ENCODE peak calls at places on chromosomes 7 and 10, in five cellular contexts. G is PC-9, W is cardiac fibroblast, B is A549, X is left lung. Q is an unnamed sample.

GRCh38 chr7:74429153-74429747 is 24.5 kb upstream of the GTF2IRD1 start:
- DNase-seq in W (peak; percentile 66), B (peak; percentile 64), X (no peak), G (no peak), Q (peak; percentile 51)

GRCh38 chr10:51095444-51095843 is 21.2 kb downstream of the PRKG1 start:
- DNase-seq in B (no peak), G (no peak), X (no peak), W (no peak), Q (no peak)

GRCh38 chr7:75842836-75843446 is 29.3 kb upstream of the CCL24 start:
- DNase-seq in X (no peak), B (peak; percentile 72), W (peak; percentile 96), G (peak; percentile 92), Q (peak; percentile 88)

GRCh38 chr10:110533149-110533548 is 34.3 kb upstream of the SMC3 start:
- DNase-seq in G (no peak), B (no peak), X (no peak), W (no peak), Q (peak; percentile 39)

GRCh38 chr10:132516771-132517725 is 20.5 kb upstream of the INPP5A start:
- DNase-seq in W (peak; percentile 90), B (peak; percentile 81), G (peak; percentile 79), X (peak; percentile 91), Q (peak; percentile 98)

GRCh38 chr10:87702973-87703294 is 43.3 kb downstream of the PAPSS2 start:
- DNase-seq in G (no peak), X (no peak), B (no peak), W (no peak), Q (no peak)

GRCh38 chr7:107948645-107949442 is 54.1 kb downstream of the LAMB1 start:
- DNase-seq in G (peak; percentile 94), X (no peak), W (peak; percentile 92), B (peak; percentile 76), Q (peak; percentile 93)

GRCh38 chr10:89466599-89467035 is 52.2 kb downstream of the IFIT5 start:
- DNase-seq in W (peak; percentile 66), B (peak; percentile 53), G (peak; percentile 91), X (no peak), Q (peak; percentile 40)

GRCh38 chr10:7622969-7623368 is 43.8 kb downstream of the ITIH5 start:
- DNase-seq in G (no peak), B (no peak), W (peak; percentile 12), X (no peak), Q (no peak)

DNA sequence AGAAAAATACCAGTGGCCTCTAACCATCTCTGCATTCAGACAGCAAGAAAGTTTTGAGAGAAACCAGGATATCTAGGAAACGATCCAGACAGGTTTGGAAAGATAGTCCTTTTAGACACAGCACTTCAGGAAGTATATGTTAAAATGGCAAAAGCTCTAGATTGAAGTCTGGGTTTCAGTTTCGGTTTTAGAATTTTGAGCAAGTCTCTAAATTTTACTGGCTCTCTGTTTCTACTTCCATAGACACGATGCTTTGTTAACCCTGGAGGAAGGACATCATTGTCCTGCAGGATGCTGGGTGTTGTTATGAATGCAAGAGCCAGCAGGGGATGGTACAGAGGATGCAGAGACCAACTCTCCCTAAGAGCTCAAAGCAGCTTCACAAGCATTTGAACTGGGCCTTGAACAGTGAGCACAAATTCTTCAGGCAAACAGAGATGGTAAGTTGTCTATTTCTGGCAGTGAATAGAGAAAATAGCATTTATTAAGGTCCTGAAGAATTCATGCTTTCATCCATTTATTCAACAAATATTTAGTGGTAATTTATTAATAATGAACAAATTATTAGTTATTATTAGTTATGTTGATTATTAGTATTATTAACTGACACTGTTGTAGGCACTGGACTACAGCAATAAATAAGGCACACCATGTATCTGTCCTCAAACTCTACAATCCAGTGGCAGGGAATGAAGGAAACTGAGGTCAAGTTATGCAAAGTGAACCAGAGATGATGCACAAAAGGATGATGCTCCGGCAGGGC is 152.7 kb upstream of the NRP1 start:
- DNase-seq in G (no peak), B (peak; percentile 44), X (no peak), W (peak; percentile 33), Q (no peak)
- H3K4me3 ChIP-seq in G (no peak overlapping the region), B (no peak overlapping the region), X (no peak overlapping the region), W (no peak overlapping the region), Q (no peak overlapping the region)

DNA sequence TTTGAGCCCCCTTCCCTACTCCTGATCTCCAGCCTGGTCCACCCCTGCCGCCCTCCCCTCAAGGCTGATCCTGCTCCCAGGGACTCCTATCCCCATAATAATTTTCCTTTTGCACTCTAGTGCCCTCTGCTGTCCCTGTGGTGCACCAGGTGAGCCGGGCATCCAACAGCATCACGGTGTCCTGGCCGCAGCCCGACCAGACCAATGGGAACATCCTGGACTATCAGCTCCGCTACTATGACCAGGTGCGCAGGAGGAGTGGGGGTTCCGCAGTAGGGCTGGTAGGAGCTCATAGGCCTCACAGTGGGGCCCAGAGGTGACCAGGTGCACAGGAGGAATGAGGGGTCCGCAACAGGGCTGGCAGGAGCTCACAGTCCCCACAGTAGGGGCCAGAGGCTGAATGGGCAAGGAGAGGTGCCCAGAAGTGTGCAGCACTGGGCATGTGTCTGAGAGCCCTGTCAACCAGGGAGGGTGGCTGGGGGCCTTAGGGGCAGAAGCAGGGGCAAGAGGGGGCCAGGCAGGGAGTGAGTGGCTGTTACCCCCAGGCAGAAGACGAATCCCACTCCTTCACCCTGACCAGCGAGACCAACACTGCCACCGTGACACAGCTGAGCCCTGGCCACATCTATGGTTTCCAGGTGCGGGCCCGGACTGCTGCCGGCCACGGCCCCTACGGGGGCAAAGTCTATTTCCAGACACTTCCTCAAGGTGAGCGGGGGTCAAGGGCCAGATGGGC is 11.7 kb downstream of the EPHB6 start:
- DNase-seq in B (peak; percentile 32), G (peak; percentile 36), X (no peak), W (peak; percentile 32), Q (peak; percentile 9)
- TF ChIP-seq CTCF in B (peak; percentile 49), G (peak; percentile 83), X (peak; percentile 38), W (peak; percentile 69), Q (peak; percentile 53)

DNA sequence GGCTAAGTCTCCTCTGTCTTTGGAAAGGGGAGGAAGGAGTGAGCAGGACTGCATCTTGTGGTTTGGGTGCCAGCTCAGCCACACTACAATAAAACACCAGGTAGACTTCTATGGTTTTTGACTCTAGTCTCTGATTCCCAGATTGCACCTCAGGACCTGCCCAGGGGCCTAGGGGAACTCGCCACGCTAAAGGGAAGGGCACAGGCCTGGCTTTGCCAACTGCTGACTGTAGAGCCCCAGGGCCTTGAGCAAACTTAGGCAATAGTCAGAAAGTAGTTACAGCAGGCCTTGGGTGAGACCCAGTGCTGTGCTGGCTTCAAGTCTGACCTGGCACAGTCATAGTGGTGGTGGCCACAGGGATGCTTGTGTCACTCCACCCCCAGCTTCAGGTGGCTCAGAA is 24.2 kb upstream of the PRR15 start:
- DNase-seq in W (no peak), X (no peak), G (peak; percentile 89), B (no peak), Q (no peak)
- H3K4me3 ChIP-seq in W (no peak overlapping the region), X (no peak overlapping the region), G (no peak overlapping the region), B (no peak overlapping the region), Q (no peak overlapping the region)

GRCh38 chr10:60096761-60097513 is 190.6 kb upstream of the CCDC6 start:
- DNase-seq in X (no peak), G (no peak), B (no peak), W (no peak), Q (no peak)

GRCh38 chr10:60101821-60102220 is 195.5 kb upstream of the CCDC6 start:
- DNase-seq in X (no peak), B (peak; percentile 24), W (no peak), G (no peak), Q (no peak)

GRCh38 chr10:60099998-60100747 is 193.8 kb upstream of the CCDC6 start:
- DNase-seq in G (peak; percentile 59), X (no peak), W (peak; percentile 80), B (peak; percentile 64), Q (peak; percentile 71)

GRCh38 chr10:60093317-60093716 is 187.0 kb upstream of the CCDC6 start:
- DNase-seq in B (no peak), W (no peak), G (no peak), X (no peak), Q (no peak)

GRCh38 chr10:60098676-60099601 is 192.6 kb upstream of the CCDC6 start:
- DNase-seq in X (no peak), W (peak; percentile 26), G (no peak), B (peak; percentile 38), Q (peak; percentile 13)
- TF ChIP-seq CTCF in X (no peak), W (peak; percentile 27), G (no peak), B (peak; percentile 44), Q (no peak)